ENCODE peak calls at places on chromosomes 13 and 19, in five cellular contexts. C is caudate nucleus, U is fibroblast of pulmonary artery, F is hepatic stellate cell, T is tibial artery. M is an unnamed sample.

GRCh38 chr19:35213678-35214632 is 14.6 kb downstream of the FAM187B start:
- DNase-seq in C (no peak), U (peak; percentile 96), F (peak; percentile 59), T (peak; percentile 76), M (peak; percentile 16)

GRCh38 chr13:91894311-91894710 is 495.9 kb downstream of the GPC5 start:
- DNase-seq in C (no peak), U (peak; percentile 54), F (no peak), T (no peak), M (no peak)

GRCh38 chr19:662207-662961 is 630 bp downstream of the RNF126 start:
- DNase-seq in C (no peak), U (peak; percentile 28), F (peak; percentile 60), T (no peak), M (no peak)

GRCh38 chr19:39038098-39038497 is 5.7 kb upstream of the FBXO27 start:
- DNase-seq in C (no peak), U (peak; percentile 47), F (peak; percentile 53), T (no peak), M (no peak)

GRCh38 chr13:113584870-113585671 is 518 bp downstream of the TFDP1 start:
- DNase-seq in C (no peak), U (no peak), F (no peak), T (peak; percentile 51), M (no peak)

GRCh38 chr19:49497790-49498106 is 1.5 kb downstream of the RPS11 start:
- DNase-seq in C (no peak), U (no peak), F (no peak), T (no peak), M (no peak)

GRCh38 chr19:50003254-50003788 is 21.9 kb downstream of the VRK3 start:
- DNase-seq in C (no peak), U (no peak), F (no peak), T (no peak), M (no peak)

GRCh38 chr19:13051581-13052165 is 51.0 kb downstream of the LYL1 start:
- DNase-seq in C (no peak), U (peak; percentile 42), F (no peak), T (peak; percentile 88), M (no peak)

GRCh38 chr19:51439021-51439465 is 19.2 kb downstream of the SIGLEC8 start:
- DNase-seq in C (no peak), U (peak; percentile 7), F (no peak), T (no peak), M (no peak)

GRCh38 chr19:6060600-6061391 is 49.5 kb downstream of the RFX2 start:
- DNase-seq in C (no peak), U (peak; percentile 23), F (no peak), T (peak; percentile 71), M (no peak)

GRCh38 chr19:3506384-3507340 is 551 bp downstream of the FZR1 start:
- DNase-seq in C (no peak), U (no peak), F (peak; percentile 59), T (peak; percentile 77), M (no peak)

GRCh38 chr19:10431943-10432735 is 11.8 kb downstream of the PDE4A start:
- DNase-seq in C (no peak), U (peak; percentile 27), F (peak; percentile 83), T (peak; percentile 82), M (no peak)

GRCh38 chr13:90933097-90933826 is 414.2 kb upstream of the MIR17HG start:
- DNase-seq in C (no peak), U (peak; percentile 1), F (no peak), T (no peak), M (no peak)

GRCh38 chr19:53872762-53873161 is 5.1 kb downstream of the MYADM start:
- DNase-seq in C (no peak), U (no peak), F (no peak), T (no peak), M (no peak)

GRCh38 chr19:46866407-46867132 is 5.8 kb downstream of the ARHGAP35 start:
- DNase-seq in C (no peak), U (no peak), F (no peak), T (no peak), M (no peak)

GRCh38 chr19:50258918-50259372 is 55.5 kb downstream of the MYH14 start:
- DNase-seq in C (no peak), U (no peak), F (no peak), T (no peak), M (no peak)